ENCODE peak calls at places on chromosomes 3 and 15, in seven cellular contexts. L, A, T, C, F, J and D are unnamed samples. For H3K9me3 and H3K27me3, the result is how much of the 10 kb centered on the place peaks cover.

GRCh38 chr3:128072454-128073184 is 20.4 kb downstream of the SEC61A1 start:
- DNase-seq in J (no peak), L (no peak), F (no peak), T (no peak), C (no peak), A (no peak), D (no peak)

GRCh38 chr3:151925876-151926275 is 52.4 kb downstream of the SUCNR1 start:
- DNase-seq in F (peak), J (no peak), T (peak), L (peak), A (peak), C (no peak), D (no peak)

GRCh38 chr15:49423021-49423420 is at the start of gene FGF7:
- DNase-seq in A (peak), C (no peak), L (peak), F (peak), J (no peak), T (peak), D (no peak)

GRCh38 chr15:69853572-69853971 is 244.1 kb downstream of the TLE3 start:
- DNase-seq in A (peak), T (peak), L (no peak), F (peak), J (no peak), C (no peak), D (peak)

GRCh38 chr3:5016218-5017161 is 37.3 kb downstream of the BHLHE40 start:
- DNase-seq in J (no peak), C (no peak), T (peak), F (no peak), L (no peak), A (peak), D (peak)

GRCh38 chr15:43253431-43254403 is 13.0 kb downstream of the TGM5 start:
- DNase-seq in A (peak), T (peak), C (no peak), J (no peak), L (no peak), F (no peak), D (no peak)

GRCh38 chr3:55156851-55157650 is 229.2 kb upstream of the LRTM1 start:
- DNase-seq in A (peak), F (no peak), C (no peak), L (no peak), J (no peak), T (no peak), D (no peak)

GRCh38 chr15:66294157-66294931 is 976 bp downstream of the DIS3L start:
- DNase-seq in A (peak), J (no peak), F (peak), L (peak), T (peak), C (no peak), D (no peak)

GRCh38 chr3:61979645-61980430 is 393.5 kb downstream of the FEZF2 start:
- DNase-seq in L (no peak), A (no peak), J (no peak), F (no peak), C (no peak), T (no peak), D (no peak)

GRCh38 chr15:79918278-79918677 is 21.5 kb upstream of the MTHFS start:
- DNase-seq in F (peak), J (no peak), L (no peak), A (no peak), T (no peak), C (no peak), D (peak)
- H3K9me3 ChIP-seq in F (under half), J (under half), L (under half), A (half or more), T (under half), C (under half), D (under half)

DNA sequence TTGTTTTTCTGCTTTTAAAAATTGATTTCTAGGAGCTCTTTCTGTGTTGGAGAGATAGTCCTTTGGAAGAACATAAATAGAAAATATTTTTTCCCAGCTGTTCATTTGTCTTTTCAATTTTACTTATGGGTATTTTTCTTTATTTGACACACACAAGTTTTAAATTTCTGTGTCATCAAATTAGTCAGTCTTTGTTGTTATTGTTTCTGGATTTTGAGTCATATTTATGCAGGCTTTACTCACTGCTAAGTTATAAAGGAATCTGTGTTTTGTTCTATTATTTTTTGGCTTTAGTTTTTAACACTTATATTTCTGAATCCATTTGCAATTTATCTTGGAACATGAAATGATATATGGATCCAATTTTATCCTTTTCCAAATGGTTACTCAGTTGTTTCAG is 5.9 kb upstream of the GHSR start:
- DNase-seq in L (no peak), A (no peak), C (no peak), F (no peak), T (no peak), J (no peak), D (no peak)
- H3K27me3 ChIP-seq in L (under half), A (under half), C (under half), F (under half), T (under half), J (under half), D (under half)

DNA sequence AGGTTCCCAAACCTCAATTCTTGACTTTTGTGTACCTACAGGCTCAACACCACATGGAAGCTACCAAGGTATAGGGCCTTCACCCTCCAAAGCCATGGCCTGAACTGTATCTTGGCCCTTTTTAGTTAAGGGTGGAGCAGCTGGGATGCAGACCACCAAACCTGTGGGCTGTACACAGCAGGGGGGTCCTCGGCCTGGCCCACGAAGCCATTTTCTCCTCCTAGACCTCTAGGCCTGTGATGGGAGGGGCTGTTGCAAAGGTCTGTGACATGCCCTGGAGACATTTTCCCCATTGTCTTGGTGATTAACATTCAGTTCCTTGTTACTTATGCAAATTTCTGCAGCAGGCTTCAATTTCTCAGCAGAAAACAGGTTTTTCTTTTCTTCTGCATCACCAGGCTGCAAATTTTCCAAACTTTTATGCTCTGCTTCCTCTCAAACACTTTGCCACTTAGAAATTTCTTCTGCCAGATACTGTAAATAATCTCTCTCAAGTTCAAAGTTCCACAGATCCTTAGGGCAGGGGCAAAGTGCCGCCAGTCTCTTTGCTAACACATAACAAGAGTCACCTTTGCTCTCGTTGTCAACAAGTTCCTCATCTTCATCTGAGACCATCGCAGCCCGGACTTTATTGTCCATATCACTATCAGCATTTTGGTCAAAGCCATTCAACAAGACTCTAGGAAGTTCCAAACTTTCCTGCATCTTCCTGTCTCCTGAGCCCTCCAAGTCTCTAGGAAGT is 90.9 kb upstream of the PLXND1 start:
- DNase-seq in J (no peak), A (no peak), F (no peak), L (no peak), T (no peak), C (no peak), D (no peak)
- H3K9me3 ChIP-seq in J (under half), A (under half), F (under half), L (under half), T (under half), C (under half), D (under half)

GRCh38 chr3:126394179-126394976 is at the start of gene CFAP100:
- DNase-seq in T (peak), C (peak), L (no peak), J (no peak), A (peak), F (peak), D (peak)
- H3K27me3 ChIP-seq in T (under half), C (under half), L (under half), J (under half), A (half or more), F (half or more), D (under half)

DNA sequence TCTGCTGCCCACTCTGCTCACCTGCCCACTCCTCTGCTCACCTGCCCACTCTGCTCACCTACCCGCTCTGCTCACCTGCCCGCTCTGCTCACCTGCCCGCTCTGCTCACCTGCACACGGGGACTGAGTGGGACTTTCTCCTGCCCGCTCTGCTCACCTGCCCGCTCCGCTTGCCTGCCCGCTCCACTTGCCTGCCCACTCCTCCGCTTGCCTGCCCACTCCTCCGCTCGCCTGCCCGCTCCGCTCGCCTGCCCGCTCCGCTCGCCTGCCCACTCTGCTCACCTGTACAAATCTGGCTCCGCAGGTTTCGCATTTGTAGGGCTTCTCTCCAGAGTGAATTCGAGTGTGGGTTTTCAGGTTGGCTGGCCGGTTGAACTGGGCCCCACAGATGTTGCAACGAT is 20.1 kb downstream of the BCL6 start:
- DNase-seq in A (no peak), L (no peak), T (no peak), J (no peak), F (no peak), C (no peak), D (no peak)
- H3K9me3 ChIP-seq in A (under half), L (under half), T (under half), J (under half), F (under half), C (under half), D (under half)

DNA sequence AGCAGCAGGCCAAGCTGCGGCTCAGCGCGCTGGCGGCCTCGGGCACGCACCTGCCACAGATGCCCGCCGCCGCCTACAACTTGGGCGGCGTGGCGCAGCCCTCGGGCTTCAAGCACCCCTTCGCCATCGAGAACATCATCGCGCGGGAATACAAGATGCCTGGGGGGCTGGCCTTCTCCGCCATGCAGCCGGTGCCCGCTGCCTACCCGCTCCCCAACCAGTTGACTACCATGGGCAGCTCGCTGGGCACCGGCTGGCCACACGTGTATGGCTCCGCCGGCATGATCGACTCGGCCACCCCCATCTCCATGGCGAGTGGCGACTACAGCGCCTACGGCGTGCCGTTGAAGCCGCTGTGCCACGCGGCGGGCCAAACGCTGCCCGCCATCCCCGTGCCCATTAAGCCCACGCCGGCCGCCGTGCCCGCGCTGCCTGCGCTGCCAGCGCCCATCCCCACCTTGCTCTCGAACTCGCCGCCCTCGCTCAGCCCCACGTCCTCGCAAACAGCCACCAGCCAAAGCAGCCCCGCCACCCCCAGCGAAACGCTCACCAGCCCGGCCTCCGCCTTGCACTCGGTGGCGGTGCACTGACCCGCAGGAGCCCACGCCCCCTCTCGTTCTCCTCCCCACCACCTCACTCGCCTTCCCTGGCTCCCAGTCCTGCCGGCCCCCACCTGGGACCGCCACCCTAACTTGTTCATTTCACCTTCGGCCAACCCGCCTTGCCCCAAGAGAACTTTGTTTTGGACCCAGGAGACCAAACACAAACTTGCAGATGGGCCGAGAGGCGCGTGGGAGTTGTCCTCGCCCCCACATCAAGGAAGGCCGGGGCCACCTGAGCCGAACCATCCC is 1.5 kb downstream of the FOXB1 start:
- DNase-seq in J (no peak), F (peak), C (no peak), T (no peak), L (no peak), A (no peak), D (peak)
- H3K27me3 ChIP-seq in J (half or more), F (half or more), C (under half), T (half or more), L (half or more), A (half or more), D (half or more)

GRCh38 chr3:101150504-101150903 is 157.3 kb upstream of the ABI3BP start:
- DNase-seq in J (no peak), L (no peak), F (no peak), C (no peak), A (no peak), T (no peak), D (no peak)
- H3K9me3 ChIP-seq in J (under half), L (under half), F (under half), C (under half), A (under half), T (under half), D (under half)